ENCODE peak calls at places on chromosomes 1 and 21, in nine cellular contexts. K is K562; Y is effector memory CD4-positive, alpha-beta T cell; X is heart left ventricle; G is tibial artery; H is CD8-positive, alpha-beta memory T cell; F is H7; V is uterus; S is aorta. Z is an unnamed sample. For H3K36me3, the result is how much of the 10 kb centered on the place peaks cover.

GRCh38 chr1:5915587-5916571 is 76.3 kb downstream of the NPHP4 start:
- DNase-seq in K (peak), Y (no peak), X (no peak), G (peak), H (no peak), F (peak), V (no peak), S (no peak), Z (peak)

GRCh38 chr1:70459502-70460225 is 48.6 kb downstream of the CTH start:
- DNase-seq in K (no peak), Y (no peak), X (no peak), G (no peak), H (no peak), F (no peak), V (no peak), S (no peak), Z (no peak)

GRCh38 chr1:206717237-206717989 is 32.7 kb downstream of the MAPKAPK2 start:
- DNase-seq in K (no peak), Y (no peak), X (peak), G (no peak), H (no peak), F (no peak), V (no peak), S (no peak), Z (no peak)

GRCh38 chr1:84722794-84723193 is 32.5 kb upstream of the SSX2IP start:
- DNase-seq in K (no peak), Y (no peak), X (no peak), G (no peak), H (no peak), F (no peak), V (peak), S (no peak), Z (no peak)

GRCh38 chr1:177932123-177932522 is 37.7 kb downstream of the SEC16B start:
- DNase-seq in K (no peak), Y (no peak), X (no peak), G (no peak), H (no peak), F (no peak), V (no peak), S (no peak), Z (no peak)

GRCh38 chr21:38494688-38495087 is 3.6 kb downstream of the ERG start:
- DNase-seq in K (no peak), Y (no peak), X (no peak), G (peak), H (no peak), F (no peak), V (no peak), S (peak), Z (no peak)

GRCh38 chr1:8880068-8880676 is 1.7 kb upstream of the ENO1 start:
- DNase-seq in K (peak), Y (no peak), X (no peak), G (peak), H (no peak), F (peak), V (peak), S (peak), Z (peak)

GRCh38 chr1:244970236-244970652 is 105.9 kb upstream of the HNRNPU start:
- DNase-seq in K (peak), Y (no peak), X (peak), G (no peak), H (peak), F (peak), V (no peak), S (no peak), Z (peak)

GRCh38 chr1:10696977-10697376 is 99.5 kb downstream of the CASZ1 start:
- DNase-seq in K (no peak), Y (no peak), X (no peak), G (no peak), H (no peak), F (no peak), V (peak), S (no peak), Z (no peak)

GRCh38 chr1:156391145-156391677 is 22.2 kb downstream of the RHBG start:
- DNase-seq in K (no peak), Y (no peak), X (no peak), G (no peak), H (no peak), F (peak), V (no peak), S (no peak), Z (no peak)

GRCh38 chr1:18464665-18465050 is 16.1 kb upstream of the KLHDC7A start:
- DNase-seq in K (no peak), Y (no peak), X (no peak), G (no peak), H (no peak), F (no peak), V (no peak), S (no peak), Z (no peak)

GRCh38 chr1:59742526-59742925 is 72.2 kb upstream of the HOOK1 start:
- DNase-seq in K (no peak), Y (no peak), X (no peak), G (no peak), H (no peak), F (no peak), V (no peak), S (no peak), Z (no peak)
- H3K36me3 ChIP-seq in K (under half), Y (under half), X (under half), G (under half), H (under half), F (under half), V (under half), S (under half), Z (under half)

DNA sequence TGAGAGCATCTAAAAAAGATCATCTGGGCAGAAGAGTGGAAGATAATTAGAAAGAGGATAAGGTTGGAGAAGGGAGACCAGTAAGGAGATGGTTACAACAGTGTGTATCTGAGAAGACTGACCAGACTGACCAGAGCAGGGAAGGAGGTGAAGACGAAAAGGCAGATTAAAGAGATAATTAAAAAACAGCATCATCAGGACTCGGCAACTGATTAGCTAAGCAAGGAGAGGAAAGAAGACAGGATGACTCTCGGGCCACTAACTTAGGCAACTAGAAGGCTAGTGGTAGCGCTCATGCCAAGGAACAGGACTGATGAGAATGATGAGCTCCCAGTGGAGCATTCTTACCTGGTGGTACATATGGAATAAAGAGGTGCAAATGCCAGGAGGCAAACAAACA is 3.9 kb downstream of the RBM34 start:
- DNase-seq in K (no peak), Y (no peak), X (no peak), G (no peak), H (no peak), F (no peak), V (no peak), S (no peak), Z (no peak)
- H3K36me3 ChIP-seq in K (half or more), Y (under half), X (under half), G (under half), H (under half), F (under half), V (under half), S (under half), Z (half or more)

GRCh38 chr1:77742011-77742555 is 17.6 kb downstream of the USP33 start:
- DNase-seq in K (peak), Y (no peak), X (no peak), G (no peak), H (no peak), F (no peak), V (no peak), S (no peak), Z (no peak)
- H3K36me3 ChIP-seq in K (under half), Y (under half), X (under half), G (under half), H (under half), F (under half), V (under half), S (under half), Z (under half)

DNA sequence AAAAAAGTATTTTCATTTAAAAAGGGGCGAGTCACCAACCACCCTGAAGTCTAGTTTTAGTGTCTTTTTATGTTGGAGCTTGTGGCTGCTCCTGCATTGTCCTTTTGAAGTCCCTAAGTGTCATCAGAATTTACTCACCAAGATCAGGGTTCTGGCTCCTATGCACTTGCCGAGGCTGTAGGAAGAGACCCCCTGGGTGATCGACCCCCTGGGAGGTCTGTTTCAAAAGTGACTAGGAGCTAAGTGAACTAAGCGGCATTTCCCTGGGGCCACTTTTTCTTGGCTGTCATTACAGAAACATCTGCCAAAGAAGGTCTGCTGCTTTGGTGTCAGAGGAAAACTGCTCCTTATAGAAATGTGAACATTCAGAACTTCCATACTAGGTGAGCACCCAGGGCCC is 39.3 kb downstream of the ACTN2 start:
- DNase-seq in K (no peak), Y (no peak), X (no peak), G (no peak), H (no peak), F (no peak), V (no peak), S (no peak), Z (no peak)
- H3K36me3 ChIP-seq in K (under half), Y (under half), X (under half), G (under half), H (under half), F (under half), V (under half), S (under half), Z (under half)

GRCh38 chr1:180193371-180194047 is 36.6 kb upstream of the LHX4 start:
- DNase-seq in K (no peak), Y (no peak), X (no peak), G (no peak), H (no peak), F (peak), V (no peak), S (no peak), Z (no peak)
- H3K36me3 ChIP-seq in K (under half), Y (under half), X (under half), G (under half), H (under half), F (under half), V (under half), S (under half), Z (under half)

GRCh38 chr1:26450906-26451305 is 18.8 kb downstream of the DHDDS start:
- DNase-seq in K (no peak), Y (no peak), X (no peak), G (no peak), H (no peak), F (no peak), V (no peak), S (no peak), Z (no peak)
- H3K36me3 ChIP-seq in K (half or more), Y (under half), X (under half), G (half or more), H (under half), F (under half), V (under half), S (under half), Z (under half)

DNA sequence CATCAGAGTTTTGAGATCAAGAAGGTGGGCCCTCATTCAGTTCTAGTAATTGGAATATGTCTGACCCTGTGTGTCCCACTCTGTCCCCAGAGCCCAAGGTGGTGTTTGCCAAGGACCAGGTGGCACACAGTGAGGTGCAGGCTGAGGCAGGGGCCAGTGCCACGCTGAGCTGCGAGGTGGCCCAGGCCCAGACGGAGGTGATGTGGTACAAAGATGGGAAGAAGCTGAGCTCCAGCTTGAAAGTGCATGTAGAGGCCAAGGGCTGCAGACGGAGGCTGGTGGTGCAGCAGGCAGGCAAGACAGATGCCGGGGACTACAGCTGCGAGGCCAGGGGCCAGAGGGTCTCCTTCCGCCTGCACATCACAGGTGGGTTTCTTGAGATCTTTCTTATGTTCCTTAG is 35.2 kb downstream of the OBSCN start:
- DNase-seq in K (no peak), Y (no peak), X (no peak), G (no peak), H (no peak), F (no peak), V (no peak), S (no peak), Z (no peak)
- H3K36me3 ChIP-seq in K (under half), Y (under half), X (under half), G (under half), H (under half), F (under half), V (under half), S (under half), Z (under half)

GRCh38 chr1:223763881-223764280 is 51.5 kb downstream of the CAPN2 start:
- DNase-seq in K (no peak), Y (no peak), X (no peak), G (no peak), H (no peak), F (no peak), V (no peak), S (no peak), Z (no peak)
- H3K36me3 ChIP-seq in K (half or more), Y (half or more), X (under half), G (half or more), H (under half), F (under half), V (under half), S (under half), Z (under half)

Z was measured in HAP-1.